ENCODE peak calls at places on chromosomes 2 and 18, in nine cellular contexts. One of them, this sample, is unnamed.
A peak's percentile ranks its signal among the peaks of the same experiment; 100 is the strongest.

GRCh38 chr2:151261977-151262291 is 271 bp upstream of the RBM43 start:
- DNase-seq in right atrium auricular region: no peak
- DNase-seq in heart right ventricle: no peak
- DNase-seq in endodermal cell: no peak
- DNase-seq in HL-60: no peak
- DNase-seq in cardiac muscle cell: no peak
- DNase-seq in nephron progenitor cell: no peak
- DNase-seq in IMR-90: no peak
- DNase-seq in CD4-positive, alpha-beta T cell: no peak
- DNase-seq in this sample: no peak

GRCh38 chr2:72887032-72887835 is at the start of gene SPR:
- DNase-seq in right atrium auricular region: peak; percentile 71
- DNase-seq in heart right ventricle: peak; percentile 84
- DNase-seq in endodermal cell: peak; percentile 90
- DNase-seq in HL-60: no peak
- DNase-seq in cardiac muscle cell: peak; percentile 75
- DNase-seq in nephron progenitor cell: peak; percentile 80
- DNase-seq in IMR-90: peak; percentile 40
- DNase-seq in CD4-positive, alpha-beta T cell: peak; percentile 13
- DNase-seq in this sample: peak; percentile 40

GRCh38 chr18:23405626-23406025 is 47.5 kb upstream of the RIOK3 start:
- DNase-seq in right atrium auricular region: no peak
- DNase-seq in heart right ventricle: no peak
- DNase-seq in endodermal cell: no peak
- DNase-seq in HL-60: no peak
- DNase-seq in cardiac muscle cell: no peak
- DNase-seq in nephron progenitor cell: no peak
- DNase-seq in IMR-90: no peak
- DNase-seq in CD4-positive, alpha-beta T cell: no peak
- DNase-seq in this sample: no peak

GRCh38 chr2:226078656-226079055 is 679.1 kb downstream of the NYAP2 start:
- DNase-seq in right atrium auricular region: no peak
- DNase-seq in heart right ventricle: no peak
- DNase-seq in endodermal cell: no peak
- DNase-seq in HL-60: no peak
- DNase-seq in cardiac muscle cell: no peak
- DNase-seq in nephron progenitor cell: no peak
- DNase-seq in IMR-90: no peak
- DNase-seq in CD4-positive, alpha-beta T cell: no peak
- DNase-seq in this sample: no peak

GRCh38 chr2:186755066-186755465 is 61.2 kb downstream of the FAM171B start:
- DNase-seq in right atrium auricular region: no peak
- DNase-seq in heart right ventricle: no peak
- DNase-seq in endodermal cell: no peak
- DNase-seq in HL-60: no peak
- DNase-seq in cardiac muscle cell: peak; percentile 32
- DNase-seq in nephron progenitor cell: no peak
- DNase-seq in IMR-90: peak; percentile 36
- DNase-seq in CD4-positive, alpha-beta T cell: no peak
- DNase-seq in this sample: no peak

GRCh38 chr2:9055471-9055870 is 52.0 kb upstream of the MBOAT2 start:
- DNase-seq in right atrium auricular region: no peak
- DNase-seq in heart right ventricle: no peak
- DNase-seq in endodermal cell: no peak
- DNase-seq in HL-60: no peak
- DNase-seq in cardiac muscle cell: no peak
- DNase-seq in nephron progenitor cell: no peak
- DNase-seq in IMR-90: no peak
- DNase-seq in CD4-positive, alpha-beta T cell: no peak
- DNase-seq in this sample: no peak

GRCh38 chr18:35875566-35875965 is 96.9 kb upstream of the RMP24 start:
- DNase-seq in right atrium auricular region: no peak
- DNase-seq in heart right ventricle: no peak
- DNase-seq in endodermal cell: peak; percentile 37
- DNase-seq in HL-60: no peak
- DNase-seq in cardiac muscle cell: no peak
- DNase-seq in nephron progenitor cell: no peak
- DNase-seq in IMR-90: no peak
- DNase-seq in CD4-positive, alpha-beta T cell: no peak
- DNase-seq in this sample: no peak

GRCh38 chr2:32383858-32384257 is 27.0 kb downstream of the BIRC6 start:
- DNase-seq in right atrium auricular region: no peak
- DNase-seq in heart right ventricle: no peak
- DNase-seq in endodermal cell: no peak
- DNase-seq in HL-60: no peak
- DNase-seq in cardiac muscle cell: no peak
- DNase-seq in nephron progenitor cell: no peak
- DNase-seq in IMR-90: no peak
- DNase-seq in CD4-positive, alpha-beta T cell: no peak
- DNase-seq in this sample: no peak

GRCh38 chr2:128477026-128477820 is 158.6 kb upstream of the HS6ST1 start:
- DNase-seq in right atrium auricular region: peak; percentile 47
- DNase-seq in heart right ventricle: no peak
- DNase-seq in endodermal cell: no peak
- DNase-seq in HL-60: no peak
- DNase-seq in cardiac muscle cell: no peak
- DNase-seq in nephron progenitor cell: no peak
- DNase-seq in IMR-90: no peak
- DNase-seq in CD4-positive, alpha-beta T cell: no peak
- DNase-seq in this sample: peak; percentile 7

GRCh38 chr2:188381614-188382013 is 89.9 kb downstream of the GULP1 start:
- DNase-seq in right atrium auricular region: no peak
- DNase-seq in heart right ventricle: no peak
- DNase-seq in endodermal cell: no peak
- DNase-seq in HL-60: no peak
- DNase-seq in cardiac muscle cell: peak; percentile 10
- DNase-seq in nephron progenitor cell: no peak
- DNase-seq in IMR-90: peak; percentile 92
- DNase-seq in CD4-positive, alpha-beta T cell: no peak
- DNase-seq in this sample: no peak

DNA sequence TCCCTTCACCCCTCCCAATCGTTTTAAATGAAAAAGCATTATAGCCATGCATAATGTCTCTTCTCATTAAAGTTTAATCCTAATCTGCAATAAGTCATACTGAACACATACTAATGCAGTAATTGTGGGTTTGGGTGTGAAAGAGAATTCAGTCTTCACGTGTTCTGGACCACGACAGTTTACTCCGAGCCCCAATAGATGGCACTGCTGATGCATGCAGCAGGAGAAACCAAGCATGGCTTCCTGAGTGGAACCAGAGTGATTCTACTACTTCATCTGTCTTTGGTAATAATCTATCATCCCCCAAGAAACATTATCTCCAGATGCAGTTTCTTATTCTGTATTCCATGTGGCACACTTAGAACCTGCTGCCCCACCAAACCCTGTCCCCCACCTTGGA is 47.0 kb upstream of the LAMA1 start:
- DNase-seq in right atrium auricular region: peak; percentile 26
- DNase-seq in heart right ventricle: no peak
- DNase-seq in endodermal cell: peak; percentile 64
- DNase-seq in HL-60: no peak
- DNase-seq in cardiac muscle cell: peak; percentile 54
- DNase-seq in nephron progenitor cell: no peak
- DNase-seq in IMR-90: peak; percentile 15
- DNase-seq in CD4-positive, alpha-beta T cell: no peak
- DNase-seq in this sample: no peak
- TF ChIP-seq CTCF in right atrium auricular region: no peak
- TF ChIP-seq CTCF in heart right ventricle: no peak
- TF ChIP-seq CTCF in endodermal cell: peak; percentile 73
- TF ChIP-seq CTCF in HL-60: peak; percentile 29
- TF ChIP-seq CTCF in cardiac muscle cell: peak; percentile 56
- TF ChIP-seq CTCF in nephron progenitor cell: peak; percentile 26
- TF ChIP-seq CTCF in IMR-90: peak; percentile 32
- TF ChIP-seq CTCF in CD4-positive, alpha-beta T cell: no peak
- TF ChIP-seq CTCF in this sample: no peak

DNA sequence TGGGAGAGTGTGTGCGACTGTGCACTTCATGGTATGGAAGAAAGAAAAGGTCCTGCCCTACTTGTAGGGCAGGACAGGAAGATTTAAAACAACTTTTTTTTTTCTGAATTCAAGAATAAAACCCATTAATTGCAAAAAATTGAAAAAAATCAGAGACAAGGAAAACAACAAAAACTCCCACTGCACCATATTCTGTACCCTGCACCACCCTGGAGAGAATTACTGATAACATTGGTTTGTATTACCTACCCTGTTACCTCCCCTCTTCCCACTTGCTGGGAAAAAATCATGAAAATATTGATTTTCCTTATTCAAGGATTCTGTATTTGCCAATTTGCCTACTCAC is 77.6 kb downstream of the DYSF start:
- DNase-seq in right atrium auricular region: no peak
- DNase-seq in heart right ventricle: no peak
- DNase-seq in endodermal cell: no peak
- DNase-seq in HL-60: no peak
- DNase-seq in cardiac muscle cell: no peak
- DNase-seq in nephron progenitor cell: no peak
- DNase-seq in IMR-90: no peak
- DNase-seq in CD4-positive, alpha-beta T cell: no peak
- DNase-seq in this sample: no peak
- TF ChIP-seq CTCF in right atrium auricular region: no peak
- TF ChIP-seq CTCF in heart right ventricle: no peak
- TF ChIP-seq CTCF in endodermal cell: no peak
- TF ChIP-seq CTCF in HL-60: no peak
- TF ChIP-seq CTCF in cardiac muscle cell: no peak
- TF ChIP-seq CTCF in nephron progenitor cell: no peak
- TF ChIP-seq CTCF in IMR-90: no peak
- TF ChIP-seq CTCF in CD4-positive, alpha-beta T cell: peak; percentile 18
- TF ChIP-seq CTCF in this sample: no peak

DNA sequence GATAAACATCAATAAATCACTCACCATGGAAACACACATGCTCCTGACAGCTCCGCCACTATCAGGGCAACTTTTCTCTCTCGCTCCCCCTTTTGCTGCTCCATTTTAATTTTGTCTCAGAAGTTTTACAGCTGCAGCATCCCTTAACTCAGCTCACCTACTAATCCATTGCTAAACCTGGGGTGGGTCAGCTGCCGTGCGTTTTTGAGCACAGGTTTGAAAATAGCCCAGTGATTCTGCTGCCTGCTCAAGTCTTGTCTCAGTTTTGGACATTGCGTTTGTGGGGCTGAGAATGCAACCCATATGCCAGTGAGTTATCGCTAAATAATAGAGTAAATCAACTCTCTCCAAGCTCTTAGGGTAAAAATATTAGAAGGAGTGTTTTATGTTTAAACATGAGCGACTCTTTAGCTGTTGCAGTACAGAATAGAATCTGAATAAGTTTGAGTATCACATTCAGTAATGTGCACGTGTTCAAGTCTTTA is 2.1 kb downstream of the TSHZ1 start:
- DNase-seq in right atrium auricular region: no peak
- DNase-seq in heart right ventricle: no peak
- DNase-seq in endodermal cell: no peak
- DNase-seq in HL-60: no peak
- DNase-seq in cardiac muscle cell: no peak
- DNase-seq in nephron progenitor cell: no peak
- DNase-seq in IMR-90: no peak
- DNase-seq in CD4-positive, alpha-beta T cell: no peak
- DNase-seq in this sample: no peak
- TF ChIP-seq CTCF in right atrium auricular region: no peak
- TF ChIP-seq CTCF in heart right ventricle: no peak
- TF ChIP-seq CTCF in endodermal cell: no peak
- TF ChIP-seq CTCF in HL-60: no peak
- TF ChIP-seq CTCF in cardiac muscle cell: no peak
- TF ChIP-seq CTCF in nephron progenitor cell: no peak
- TF ChIP-seq CTCF in IMR-90: no peak
- TF ChIP-seq CTCF in CD4-positive, alpha-beta T cell: no peak
- TF ChIP-seq CTCF in this sample: no peak

DNA sequence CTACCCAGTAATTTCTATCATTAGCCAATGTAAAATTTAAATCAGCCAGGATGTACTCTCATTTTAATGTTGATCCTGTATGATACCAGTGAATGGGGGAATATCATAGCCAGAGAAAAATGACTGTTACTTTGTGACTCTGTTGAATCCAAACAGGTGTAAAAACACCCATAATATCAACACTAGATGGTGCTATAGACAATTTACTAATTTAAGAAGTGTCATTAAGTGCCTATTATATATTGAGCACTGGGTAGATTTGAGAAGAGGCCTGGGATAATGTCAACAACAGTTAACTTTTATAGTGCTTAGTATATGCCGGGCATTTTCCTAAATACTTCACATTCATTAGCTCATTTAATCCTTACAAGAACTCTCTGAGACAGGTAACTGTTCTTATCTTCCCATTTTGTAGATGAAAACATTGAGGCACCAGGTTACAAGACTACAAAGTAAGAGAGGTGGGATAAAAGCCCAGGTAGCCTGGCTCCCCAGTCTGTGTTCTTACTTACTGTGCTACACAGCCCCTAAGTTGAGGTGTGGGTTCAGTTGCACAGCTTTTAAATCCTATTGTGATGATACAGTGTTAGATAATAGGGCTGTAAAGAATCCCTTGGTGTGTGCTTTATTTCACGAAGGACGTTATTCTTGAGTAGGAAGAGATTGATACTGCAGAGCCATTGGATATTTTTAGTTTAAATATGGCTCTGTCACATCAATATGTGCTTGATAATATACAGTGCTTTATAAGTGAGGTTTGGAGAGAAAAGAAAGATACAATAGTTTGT is 325.5 kb downstream of the AGPS start:
- DNase-seq in right atrium auricular region: no peak
- DNase-seq in heart right ventricle: no peak
- DNase-seq in endodermal cell: no peak
- DNase-seq in HL-60: no peak
- DNase-seq in cardiac muscle cell: no peak
- DNase-seq in nephron progenitor cell: no peak
- DNase-seq in IMR-90: no peak
- DNase-seq in CD4-positive, alpha-beta T cell: no peak
- DNase-seq in this sample: no peak
- TF ChIP-seq CTCF in right atrium auricular region: no peak
- TF ChIP-seq CTCF in heart right ventricle: no peak
- TF ChIP-seq CTCF in endodermal cell: peak; percentile 65
- TF ChIP-seq CTCF in HL-60: no peak
- TF ChIP-seq CTCF in cardiac muscle cell: peak; percentile 35
- TF ChIP-seq CTCF in nephron progenitor cell: no peak
- TF ChIP-seq CTCF in IMR-90: no peak
- TF ChIP-seq CTCF in CD4-positive, alpha-beta T cell: no peak
- TF ChIP-seq CTCF in this sample: no peak